ENCODE peak calls at places on chromosomes 12 and 14, in seven cellular contexts. Q is SK-N-SH, A is HepG2, P is HCT116, R is H1, O is K562, U is GM12878. V is an unnamed sample.

GRCh38 chr12:111927346-111927745 is 85.3 kb downstream of the MAPKAPK5 start:
- DNase-seq in O (no peak), A (no peak), Q (no peak), P (no peak), R (no peak), U (no peak), V (no peak)

GRCh38 chr12:120993496-120993895 is 15.2 kb downstream of the HNF1A start:
- DNase-seq in A (no peak), R (no peak), Q (no peak), O (no peak), P (no peak), U (no peak), V (no peak)

GRCh38 chr14:51479584-51480305 is 172.0 kb upstream of the FRMD6 start:
- DNase-seq in P (no peak), A (no peak), O (no peak), U (peak), Q (no peak), R (no peak), V (no peak)

GRCh38 chr12:71057330-71057729 is 100.5 kb downstream of the TSPAN8 start:
- DNase-seq in P (no peak), Q (peak), A (no peak), U (no peak), O (no peak), R (no peak), V (no peak)

GRCh38 chr12:3523728-3524127 is 32.7 kb downstream of the PRMT8 start:
- DNase-seq in O (no peak), Q (no peak), U (no peak), R (no peak), P (no peak), A (peak), V (no peak)

GRCh38 chr14:61332658-61333029 is 11.3 kb downstream of the PRKCH start:
- DNase-seq in Q (no peak), P (no peak), O (no peak), R (no peak), A (peak), U (no peak), V (no peak)

GRCh38 chr12:28239918-28240317 is 49.7 kb downstream of the CCDC91 start:
- DNase-seq in P (no peak), A (no peak), R (no peak), Q (no peak), O (no peak), U (no peak), V (no peak)

GRCh38 chr14:30553311-30553989 is 5.5 kb upstream of the G2E3 start:
- DNase-seq in P (peak), A (no peak), R (no peak), O (no peak), U (no peak), Q (no peak), V (no peak)

GRCh38 chr12:6821271-6821673 is 349 bp upstream of the GPR162 start:
- DNase-seq in Q (peak), O (peak), P (no peak), A (no peak), R (no peak), U (no peak), V (no peak)

GRCh38 chr12:32265920-32266319 is 133.4 kb upstream of the FGD4 start:
- DNase-seq in R (no peak), A (no peak), O (no peak), P (no peak), Q (no peak), U (no peak), V (no peak)

GRCh38 chr14:33307691-33308369 is 369.2 kb downstream of the NPAS3 start:
- DNase-seq in A (no peak), P (no peak), Q (peak), O (no peak), U (no peak), R (no peak), V (no peak)

GRCh38 chr12:28885275-28885674 is 263.8 kb upstream of the FAR2 start:
- DNase-seq in A (no peak), O (no peak), Q (no peak), P (no peak), R (no peak), U (no peak), V (no peak)

GRCh38 chr12:45988259-45988658 is 2.1 kb downstream of the SCAF11 start:
- DNase-seq in R (no peak), Q (no peak), O (no peak), U (no peak), A (no peak), P (no peak), V (no peak)

GRCh38 chr12:105637470-105637869 is 307.0 kb downstream of the C12orf75 start:
- DNase-seq in O (no peak), R (no peak), A (no peak), Q (no peak), U (no peak), P (no peak), V (no peak)

GRCh38 chr14:98633380-98633779 is 638.6 kb downstream of the BCL11B start:
- DNase-seq in U (no peak), P (no peak), O (no peak), Q (no peak), R (no peak), A (peak), V (no peak)

GRCh38 chr14:77903233-77903632 is 103.3 kb downstream of the ADCK1 start:
- DNase-seq in A (no peak), Q (no peak), O (no peak), U (no peak), P (no peak), R (no peak), V (no peak)

GRCh38 chr14:75307700-75308379 is 29.2 kb downstream of the FOS start:
- DNase-seq in P (peak), Q (peak), U (no peak), O (peak), A (peak), R (peak), V (peak)

GRCh38 chr12:131250028-131250950 is 296.6 kb downstream of the ADGRD1 start:
- DNase-seq in R (no peak), P (no peak), Q (no peak), U (no peak), O (no peak), A (no peak), V (no peak)
- TF ChIP-seq JUND in R (no peak), P (no peak), Q (no peak), U (no peak), O (no peak), A (no peak), V (no peak)

GRCh38 chr12:102659200-102659911 is 179.0 kb upstream of the IGF1 start:
- DNase-seq in A (no peak), U (no peak), R (no peak), Q (no peak), O (no peak), P (no peak), V (no peak)
- TF ChIP-seq JUND in A (no peak), U (no peak), R (no peak), Q (no peak), O (no peak), P (no peak), V (no peak)

DNA sequence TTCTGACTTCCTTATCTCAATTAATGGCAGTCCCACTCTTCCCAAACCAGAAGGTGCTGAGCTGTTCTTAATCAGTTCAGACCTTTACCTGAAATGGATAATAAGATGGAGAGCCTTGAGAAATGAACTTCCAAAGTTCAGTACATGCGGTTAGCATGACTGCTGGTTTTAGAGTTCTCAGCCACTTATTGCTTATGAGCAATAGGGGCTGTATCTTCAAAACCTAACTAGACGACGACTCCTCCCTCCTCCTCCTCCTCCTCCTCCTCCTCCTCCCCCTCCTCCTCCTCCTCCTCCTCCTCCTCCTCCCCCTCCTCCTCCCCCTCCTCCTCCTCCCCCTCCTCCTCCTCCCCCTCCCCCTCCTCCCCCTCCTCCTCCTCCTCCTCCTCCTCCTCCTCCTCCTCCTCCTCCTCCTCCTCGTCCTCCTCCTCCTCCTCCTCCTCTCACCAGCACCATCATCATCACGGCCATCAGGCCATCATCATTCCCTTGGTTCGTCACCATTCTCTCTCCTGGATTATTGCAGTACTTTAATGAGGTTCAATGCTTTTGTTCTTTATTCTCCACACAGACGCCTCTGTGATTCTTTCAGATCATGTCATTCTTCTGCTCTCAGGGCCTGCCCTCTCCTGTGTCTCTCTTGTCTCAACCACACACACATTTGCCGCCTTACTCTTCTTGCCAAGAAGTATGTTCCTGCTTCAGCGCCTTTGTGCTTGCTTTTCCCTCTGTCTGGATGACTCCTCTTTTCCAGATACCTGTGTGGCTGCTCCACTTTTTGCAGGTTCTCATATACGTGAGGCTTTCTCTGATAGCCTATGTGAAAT is 2.7 kb downstream of the PCNX1 start:
- DNase-seq in Q (no peak), R (no peak), U (no peak), A (no peak), O (no peak), P (no peak), V (no peak)
- TF ChIP-seq JUND in Q (no peak), R (no peak), U (no peak), A (no peak), O (no peak), P (no peak), V (no peak)

GRCh38 chr12:119178544-119179334 is at the start of gene HSPB8:
- DNase-seq in R (no peak), A (peak), O (peak), Q (peak), P (peak), U (no peak), V (peak)
- TF ChIP-seq JUND in R (peak), A (no peak), O (no peak), Q (no peak), P (no peak), U (no peak), V (no peak)

DNA sequence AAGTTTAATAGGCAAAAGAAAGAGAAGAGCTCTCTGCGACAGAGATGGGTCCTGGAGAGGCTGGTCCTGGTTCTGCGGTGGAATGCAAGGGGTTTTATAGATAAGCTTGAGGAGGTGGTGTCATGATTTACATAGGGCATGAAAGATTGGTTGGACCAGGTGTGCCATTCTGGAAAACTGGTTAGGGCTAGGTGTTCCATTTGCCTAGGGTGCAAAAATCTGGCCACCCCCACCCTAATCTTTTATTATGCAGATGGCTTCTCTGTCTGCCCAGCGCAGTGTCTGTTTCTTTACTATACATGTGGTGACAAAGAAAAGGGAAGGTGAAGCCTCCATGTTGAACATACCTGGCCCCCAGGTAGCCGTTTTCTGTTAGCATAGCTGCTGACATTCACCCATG is 65.4 kb downstream of the ERC1 start:
- DNase-seq in U (no peak), O (no peak), P (no peak), A (no peak), R (peak), Q (no peak), V (peak)
- TF ChIP-seq JUND in U (no peak), O (no peak), P (no peak), A (no peak), R (no peak), Q (no peak), V (no peak)

DNA sequence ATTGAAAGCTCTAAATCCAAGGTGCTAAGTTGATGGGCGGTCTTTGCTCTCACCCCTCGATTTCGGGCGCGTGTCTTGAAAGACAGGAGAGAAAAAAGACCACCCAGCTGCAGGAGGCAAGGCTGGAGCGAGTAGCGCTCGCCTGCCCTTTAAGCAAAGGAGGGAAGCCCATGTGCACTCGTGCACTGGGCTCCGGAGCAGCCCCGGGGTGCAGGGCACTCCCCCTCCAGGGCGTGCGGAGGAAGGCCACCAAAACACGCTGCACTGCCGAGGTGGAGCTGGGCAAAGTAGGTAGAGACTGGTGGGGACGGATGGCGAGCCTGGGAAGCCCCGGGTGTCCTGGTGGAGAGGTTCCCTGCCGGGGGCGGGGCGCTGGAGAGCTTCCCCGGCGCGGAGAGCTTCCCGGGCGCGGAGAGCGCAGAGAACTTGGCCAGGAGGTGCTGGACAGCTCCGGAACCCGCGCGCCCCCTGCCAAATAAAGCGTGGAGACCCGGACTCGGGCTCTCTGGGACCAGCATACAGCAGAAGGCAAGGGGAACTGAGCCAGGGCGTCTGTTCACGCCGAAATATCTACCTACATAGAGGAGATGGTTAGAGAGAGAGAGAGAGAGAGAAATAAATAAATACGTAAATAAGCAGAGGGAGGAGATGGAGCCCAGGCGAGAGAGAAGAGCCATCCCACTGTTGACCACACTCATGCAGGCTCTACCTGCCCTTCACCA is 600 bp upstream of the NELL2 start:
- DNase-seq in R (peak), O (peak), A (no peak), Q (peak), U (no peak), P (no peak), V (peak)
- TF ChIP-seq JUND in R (no peak), O (no peak), A (no peak), Q (no peak), U (no peak), P (no peak), V (no peak)

GRCh38 chr14:65650843-65651242 is 238.3 kb downstream of the FUT8 start:
- DNase-seq in P (no peak), O (no peak), R (no peak), Q (peak), A (no peak), U (no peak), V (no peak)

GRCh38 chr14:65658202-65658601 is 245.7 kb downstream of the FUT8 start:
- DNase-seq in R (no peak), A (no peak), Q (no peak), P (no peak), U (no peak), O (no peak), V (peak)

DNA sequence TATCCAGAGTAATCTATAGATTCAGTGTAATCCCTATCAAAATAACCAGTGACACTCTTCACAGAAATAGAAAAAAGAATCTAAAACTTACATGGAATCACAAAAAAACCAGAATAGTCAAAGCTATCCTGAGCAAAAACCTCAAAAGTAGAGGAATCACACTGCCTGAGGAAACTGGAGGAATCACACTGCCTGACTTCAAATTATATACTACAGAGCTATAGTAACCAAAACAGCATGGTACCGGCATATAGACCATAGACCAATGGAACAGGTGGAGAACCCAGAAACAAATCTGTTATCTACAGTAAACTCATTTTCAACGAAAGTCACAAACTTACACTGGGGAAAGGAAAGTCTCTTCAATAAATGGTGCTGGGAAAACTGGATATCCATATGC is 244.0 kb downstream of the FUT8 start:
- DNase-seq in R (no peak), Q (no peak), O (no peak), P (no peak), A (no peak), U (no peak), V (no peak)
- TF ChIP-seq JUND in R (no peak), Q (no peak), O (no peak), P (no peak), A (no peak), U (no peak), V (no peak)

GRCh38 chr12:77299910-77300772 is 234.8 kb upstream of the E2F7 start:
- DNase-seq in O (no peak), U (no peak), Q (no peak), A (no peak), P (no peak), R (no peak), V (no peak)
- TF ChIP-seq JUND in O (no peak), U (no peak), Q (peak), A (no peak), P (no peak), R (no peak), V (no peak)

GRCh38 chr12:43740511-43741100 is 18.0 kb downstream of the PUS7L start:
- DNase-seq in P (no peak), O (no peak), R (no peak), A (no peak), Q (no peak), U (no peak), V (no peak)
- TF ChIP-seq JUND in P (no peak), O (no peak), R (no peak), A (no peak), Q (no peak), U (no peak), V (no peak)

GRCh38 chr12:124590447-124590846 is 23.0 kb upstream of the NCOR2 start:
- DNase-seq in P (no peak), A (no peak), U (no peak), Q (no peak), O (no peak), R (no peak), V (no peak)

GRCh38 chr12:124592050-124592449 is 24.6 kb upstream of the NCOR2 start:
- DNase-seq in R (no peak), Q (no peak), U (no peak), P (no peak), A (no peak), O (no peak), V (no peak)

GRCh38 chr12:124593851-124594401 is 26.5 kb upstream of the NCOR2 start:
- DNase-seq in U (no peak), R (no peak), Q (no peak), A (no peak), P (no peak), O (no peak), V (no peak)

GRCh38 chr12:124593176-124593575 is 25.8 kb upstream of the NCOR2 start:
- DNase-seq in O (no peak), A (no peak), P (no peak), U (no peak), Q (no peak), R (no peak), V (no peak)

GRCh38 chr12:124592481-124593160 is 25.2 kb upstream of the NCOR2 start:
- DNase-seq in O (no peak), A (no peak), Q (no peak), P (no peak), U (no peak), R (no peak), V (no peak)
- TF ChIP-seq JUND in O (no peak), A (no peak), Q (no peak), P (no peak), U (no peak), R (no peak), V (no peak)

V was measured in T47D.